ENCODE peak calls at places on chromosomes 5 and 9, in six cellular contexts. One of them, this sample, is unnamed.

GRCh38 chr9:2991292-2991691 is 147.4 kb upstream of the PUM3 start:
- DNase-seq in HCT116: no peak
- DNase-seq in K562: no peak
- DNase-seq in HepG2: peak; percentile 1
- DNase-seq in H1: no peak
- DNase-seq in GM12878: no peak
- DNase-seq in this sample: no peak

GRCh38 chr9:114037249-114037648 is 40.9 kb downstream of the AMBP start:
- DNase-seq in HCT116: no peak
- DNase-seq in K562: no peak
- DNase-seq in HepG2: no peak
- DNase-seq in H1: no peak
- DNase-seq in GM12878: no peak
- DNase-seq in this sample: no peak

GRCh38 chr5:118295045-118295444 is 693.3 kb downstream of the DTWD2 start:
- DNase-seq in HCT116: no peak
- DNase-seq in K562: no peak
- DNase-seq in HepG2: no peak
- DNase-seq in H1: peak; percentile 5
- DNase-seq in GM12878: no peak
- DNase-seq in this sample: peak; percentile 15

GRCh38 chr5:112270299-112271293 is 148.5 kb downstream of the EPB41L4A start:
- DNase-seq in HCT116: no peak
- DNase-seq in K562: no peak
- DNase-seq in HepG2: no peak
- DNase-seq in H1: no peak
- DNase-seq in GM12878: no peak
- DNase-seq in this sample: no peak

GRCh38 chr5:22892441-22892840 is 39.3 kb upstream of the CDH12 start:
- DNase-seq in HCT116: no peak
- DNase-seq in K562: no peak
- DNase-seq in HepG2: no peak
- DNase-seq in H1: no peak
- DNase-seq in GM12878: no peak
- DNase-seq in this sample: no peak

GRCh38 chr9:75152416-75152815 is 64.1 kb downstream of the OSTF1 start:
- DNase-seq in HCT116: no peak
- DNase-seq in K562: no peak
- DNase-seq in HepG2: no peak
- DNase-seq in H1: no peak
- DNase-seq in GM12878: no peak
- DNase-seq in this sample: no peak

GRCh38 chr9:137240321-137240840 is 706 bp upstream of the TUBB4B start:
- DNase-seq in HCT116: no peak
- DNase-seq in K562: peak; percentile 71
- DNase-seq in HepG2: no peak
- DNase-seq in H1: no peak
- DNase-seq in GM12878: no peak
- DNase-seq in this sample: no peak

GRCh38 chr9:127159949-127160610 is 37.6 kb upstream of the ANGPTL2 start:
- DNase-seq in HCT116: no peak
- DNase-seq in K562: no peak
- DNase-seq in HepG2: no peak
- DNase-seq in H1: no peak
- DNase-seq in GM12878: no peak
- DNase-seq in this sample: no peak

GRCh38 chr5:26856238-26856637 is 182.1 kb downstream of the CDH9 start:
- DNase-seq in HCT116: no peak
- DNase-seq in K562: no peak
- DNase-seq in HepG2: no peak
- DNase-seq in H1: no peak
- DNase-seq in GM12878: no peak
- DNase-seq in this sample: no peak

GRCh38 chr9:18795947-18796705 is 236.9 kb downstream of the SAXO1 start:
- DNase-seq in HCT116: no peak
- DNase-seq in K562: no peak
- DNase-seq in HepG2: no peak
- DNase-seq in H1: no peak
- DNase-seq in GM12878: no peak
- DNase-seq in this sample: no peak

GRCh38 chr5:112647428-112647827 is 90.3 kb upstream of the APC start:
- DNase-seq in HCT116: no peak
- DNase-seq in K562: no peak
- DNase-seq in HepG2: no peak
- DNase-seq in H1: peak; percentile 39
- DNase-seq in GM12878: no peak
- DNase-seq in this sample: no peak

GRCh38 chr5:147101654-147102053 is 133.2 kb upstream of the STK32A start:
- DNase-seq in HCT116: no peak
- DNase-seq in K562: no peak
- DNase-seq in HepG2: no peak
- DNase-seq in H1: no peak
- DNase-seq in GM12878: no peak
- DNase-seq in this sample: no peak

GRCh38 chr9:134491436-134491835 is 150.2 kb upstream of the COL5A1 start:
- DNase-seq in HCT116: no peak
- DNase-seq in K562: no peak
- DNase-seq in HepG2: no peak
- DNase-seq in H1: no peak
- DNase-seq in GM12878: no peak
- DNase-seq in this sample: no peak

GRCh38 chr9:104802110-104802509 is 38.2 kb downstream of the NIPSNAP3B start:
- DNase-seq in HCT116: no peak
- DNase-seq in K562: no peak
- DNase-seq in HepG2: no peak
- DNase-seq in H1: no peak
- DNase-seq in GM12878: no peak
- DNase-seq in this sample: no peak

GRCh38 chr9:76358628-76359283 is 35.5 kb downstream of the RFK start:
- DNase-seq in HCT116: no peak
- DNase-seq in K562: no peak
- DNase-seq in HepG2: no peak
- DNase-seq in H1: no peak
- DNase-seq in GM12878: no peak
- DNase-seq in this sample: no peak

GRCh38 chr9:96149881-96150280 is 152.1 kb downstream of the HSD17B3 start:
- DNase-seq in HCT116: no peak
- DNase-seq in K562: no peak
- DNase-seq in HepG2: no peak
- DNase-seq in H1: no peak
- DNase-seq in GM12878: no peak
- DNase-seq in this sample: no peak

GRCh38 chr5:54520438-54520846 is 2.9 kb downstream of the SNX18 start:
- DNase-seq in HCT116: no peak
- DNase-seq in K562: no peak
- DNase-seq in HepG2: no peak
- DNase-seq in H1: no peak
- DNase-seq in GM12878: no peak
- DNase-seq in this sample: no peak

GRCh38 chr5:38546691-38547146 is 9.7 kb downstream of the LIFR start:
- DNase-seq in HCT116: no peak
- DNase-seq in K562: no peak
- DNase-seq in HepG2: peak; percentile 95
- DNase-seq in H1: no peak
- DNase-seq in GM12878: no peak
- DNase-seq in this sample: no peak

GRCh38 chr9:34070601-34071340 is 22.1 kb upstream of the UBAP2 start:
- DNase-seq in HCT116: no peak
- DNase-seq in K562: no peak
- DNase-seq in HepG2: no peak
- DNase-seq in H1: no peak
- DNase-seq in GM12878: no peak
- DNase-seq in this sample: no peak

GRCh38 chr5:98205691-98206461 is 567.6 kb upstream of the RGMB start:
- DNase-seq in HCT116: no peak
- DNase-seq in K562: no peak
- DNase-seq in HepG2: no peak
- DNase-seq in H1: no peak
- DNase-seq in GM12878: no peak
- DNase-seq in this sample: no peak

GRCh38 chr5:138874771-138875628 is at the start of gene LRRTM2:
- DNase-seq in HCT116: no peak
- DNase-seq in K562: no peak
- DNase-seq in HepG2: no peak
- DNase-seq in H1: no peak
- DNase-seq in GM12878: no peak
- DNase-seq in this sample: no peak

GRCh38 chr5:108141676-108142075 is 240.2 kb downstream of the FBXL17 start:
- DNase-seq in HCT116: no peak
- DNase-seq in K562: no peak
- DNase-seq in HepG2: no peak
- DNase-seq in H1: no peak
- DNase-seq in GM12878: no peak
- DNase-seq in this sample: no peak

GRCh38 chr5:172107606-172108005 is 80.4 kb downstream of the STK10 start:
- DNase-seq in HCT116: no peak
- DNase-seq in K562: no peak
- DNase-seq in HepG2: no peak
- DNase-seq in H1: no peak
- DNase-seq in GM12878: no peak
- DNase-seq in this sample: no peak
- H3K9ac ChIP-seq in HCT116: no peak overlapping the region
- H3K9ac ChIP-seq in K562: no peak overlapping the region
- H3K9ac ChIP-seq in HepG2: no peak overlapping the region
- H3K9ac ChIP-seq in H1: no peak overlapping the region
- H3K9ac ChIP-seq in GM12878: no peak overlapping the region
- H3K9ac ChIP-seq in this sample: no peak overlapping the region

DNA sequence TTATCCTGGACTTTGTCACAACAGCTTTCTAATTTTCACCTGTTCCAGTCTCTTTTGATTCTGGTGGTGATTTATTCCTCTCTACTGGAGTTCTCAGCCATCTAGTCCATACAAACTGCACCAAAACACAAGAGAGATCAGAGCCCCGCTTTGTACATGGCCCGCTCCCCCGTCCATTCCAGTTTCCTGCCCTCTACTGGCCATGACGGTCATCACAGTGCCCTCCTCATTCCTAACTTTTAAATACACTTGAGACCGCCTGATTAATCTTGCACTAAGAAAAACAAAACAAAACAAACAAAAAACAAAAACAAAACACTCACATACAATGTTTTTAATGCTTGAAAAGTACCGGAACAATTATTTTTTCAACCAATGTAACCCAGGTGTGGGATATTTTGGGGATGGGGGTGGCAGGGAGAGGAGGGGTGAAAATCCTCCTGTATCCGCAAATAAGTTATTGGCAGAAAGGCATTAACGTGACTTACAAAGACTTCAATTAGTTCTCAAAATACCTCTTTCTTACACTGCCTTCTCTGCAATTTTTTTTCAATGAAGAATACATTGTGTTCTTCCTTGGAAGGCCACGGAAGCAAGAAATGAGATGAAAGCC is 84.8 kb upstream of the PAM start:
- DNase-seq in HCT116: peak; percentile 47
- DNase-seq in K562: peak; percentile 66
- DNase-seq in HepG2: peak; percentile 22
- DNase-seq in H1: peak; percentile 1
- DNase-seq in GM12878: no peak
- DNase-seq in this sample: no peak
- H3K4me3 ChIP-seq in HCT116: peak overlapping the region; percentile 57
- H3K4me3 ChIP-seq in K562: peak overlapping the region; percentile 37
- H3K4me3 ChIP-seq in HepG2: peak overlapping the region; percentile 54
- H3K4me3 ChIP-seq in H1: no peak overlapping the region
- H3K4me3 ChIP-seq in GM12878: no peak overlapping the region
- H3K4me3 ChIP-seq in this sample: peak overlapping the region; percentile 39

DNA sequence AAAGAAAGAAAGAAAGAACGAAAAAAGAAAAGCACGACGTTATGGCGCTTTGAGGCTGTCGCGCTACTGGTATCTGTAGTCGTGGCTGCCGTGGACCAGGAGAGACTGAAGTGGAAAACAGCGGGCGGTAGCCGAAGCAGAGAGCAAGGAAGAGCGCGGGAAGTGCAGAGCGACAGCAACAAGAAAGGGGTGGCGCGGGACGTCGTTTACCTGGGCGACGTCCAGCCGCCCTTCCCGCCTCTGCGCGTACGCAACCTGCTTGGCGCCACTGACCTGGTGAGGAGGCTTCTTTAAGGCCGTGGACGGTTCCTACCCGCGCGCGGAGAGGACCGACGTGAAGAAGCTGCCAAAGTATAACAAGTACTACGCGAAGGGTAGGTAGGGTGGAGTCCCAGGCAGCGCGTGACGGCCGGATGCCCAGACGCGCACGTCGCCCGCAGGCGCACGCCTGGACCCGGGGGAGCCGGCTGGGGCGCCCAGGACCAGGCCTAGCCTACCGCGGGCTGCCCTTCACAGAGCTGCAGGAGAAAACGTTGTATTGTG is 15.4 kb downstream of the CCL28 start:
- DNase-seq in HCT116: no peak
- DNase-seq in K562: no peak
- DNase-seq in HepG2: no peak
- DNase-seq in H1: no peak
- DNase-seq in GM12878: peak; percentile 17
- DNase-seq in this sample: no peak
- TF ChIP-seq ZNF274 in HCT116: no peak
- TF ChIP-seq ZNF274 in K562: no peak
- TF ChIP-seq ZNF274 in HepG2: no peak
- TF ChIP-seq ZNF274 in H1: no peak
- TF ChIP-seq ZNF274 in GM12878: no peak
- TF ChIP-seq ZNF274 in this sample: no peak

GRCh38 chr9:70479880-70480291 is 65.4 kb upstream of the KLF9 start:
- DNase-seq in HCT116: no peak
- DNase-seq in K562: no peak
- DNase-seq in HepG2: no peak
- DNase-seq in H1: peak; percentile 38
- DNase-seq in GM12878: no peak
- DNase-seq in this sample: peak; percentile 18
- H3K9ac ChIP-seq in HCT116: no peak overlapping the region
- H3K9ac ChIP-seq in K562: no peak overlapping the region
- H3K9ac ChIP-seq in HepG2: no peak overlapping the region
- H3K9ac ChIP-seq in H1: no peak overlapping the region
- H3K9ac ChIP-seq in GM12878: no peak overlapping the region
- H3K9ac ChIP-seq in this sample: no peak overlapping the region

GRCh38 chr9:90189306-90189705 is 453.3 kb downstream of the DIRAS2 start:
- DNase-seq in HCT116: no peak
- DNase-seq in K562: no peak
- DNase-seq in HepG2: no peak
- DNase-seq in H1: no peak
- DNase-seq in GM12878: peak; percentile 24
- DNase-seq in this sample: no peak
- H3K4me3 ChIP-seq in HCT116: no peak overlapping the region
- H3K4me3 ChIP-seq in K562: no peak overlapping the region
- H3K4me3 ChIP-seq in HepG2: no peak overlapping the region
- H3K4me3 ChIP-seq in H1: no peak overlapping the region
- H3K4me3 ChIP-seq in GM12878: peak overlapping the region; percentile 7
- H3K4me3 ChIP-seq in this sample: no peak overlapping the region

DNA sequence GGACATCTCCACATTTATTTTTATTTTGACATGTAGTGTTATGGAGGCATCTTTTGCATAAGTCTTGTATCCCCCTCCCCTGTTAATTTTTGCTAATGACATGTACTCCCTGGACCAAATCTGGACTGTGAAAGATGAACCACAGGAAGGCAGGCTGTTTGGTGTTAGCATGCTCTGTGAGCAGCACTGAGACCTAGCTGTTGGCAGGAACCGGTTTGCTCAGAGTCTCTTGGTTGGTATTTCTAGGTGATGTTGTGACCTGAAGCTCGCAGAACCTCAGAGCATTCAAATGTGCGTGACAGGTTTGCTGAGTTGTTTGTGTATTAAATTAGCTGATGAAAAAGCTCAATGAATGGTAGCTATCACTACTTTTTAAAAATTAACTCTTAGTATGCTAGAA is 53.6 kb upstream of the PHF2 start:
- DNase-seq in HCT116: no peak
- DNase-seq in K562: no peak
- DNase-seq in HepG2: no peak
- DNase-seq in H1: no peak
- DNase-seq in GM12878: no peak
- DNase-seq in this sample: no peak
- TF ChIP-seq ZNF274 in HCT116: no peak
- TF ChIP-seq ZNF274 in K562: no peak
- TF ChIP-seq ZNF274 in HepG2: no peak
- TF ChIP-seq ZNF274 in H1: no peak
- TF ChIP-seq ZNF274 in GM12878: no peak
- TF ChIP-seq ZNF274 in this sample: no peak